ENCODE peak calls at places on chromosomes 11 and 22, in ten cellular contexts. Q is activated CD8-positive, alpha-beta T cell treated with anti-CD3 and anti-CD28 coated beads for 36 hours; W is pulmonary artery endothelial cell; D is activated CD8-positive, alpha-beta memory T cell treated with anti-CD3 and anti-CD28 coated beads, Interleukin-2, amount 50 U/mL, for 48 hours; S is nucleus accumbens; L is posterior cingulate gyrus; Z is stimulated activated naive CD8-positive, alpha-beta T cell treated with anti-CD3 and anti-CD28 coated beads, Interleukin-15, Interleukin-2, amounts not matched to agents 100 U/mL and 50 U/mL, for 24 hours; Y is NCI-H2107; T is A549; K is HCEC 1CT. X is an unnamed sample.

GRCh38 chr11:11976476-11977187 is 31.8 kb downstream of the DKK3 start:
- DNase-seq in T (no peak), L (no peak), Y (no peak), S (no peak), Z (no peak), K (no peak), W (no peak), Q (no peak), D (no peak), X (no peak)

GRCh38 chr11:87445002-87445401 is 407.3 kb downstream of the TMEM135 start:
- DNase-seq in L (no peak), Z (no peak), W (no peak), Y (no peak), S (no peak), Q (no peak), K (peak; percentile 82), T (no peak), D (no peak), X (no peak)

GRCh38 chr22:30289126-30289979 is at the start of gene CASTOR1:
- DNase-seq in Z (peak; percentile 94), T (peak; percentile 96), Y (peak; percentile 59), K (peak; percentile 99), W (peak; percentile 92), Q (peak; percentile 90), D (peak; percentile 94), S (peak; percentile 97), L (peak; percentile 99), X (peak; percentile 99)

GRCh38 chr11:111603633-111604130 is 1.4 kb downstream of the SIK2 start:
- DNase-seq in Q (no peak), Z (no peak), K (no peak), L (no peak), D (no peak), Y (no peak), S (no peak), W (no peak), T (no peak), X (no peak)

GRCh38 chr11:130159657-130160459 is at the start of gene ST14:
- DNase-seq in K (no peak), S (no peak), T (no peak), Y (no peak), Z (no peak), L (no peak), D (no peak), W (no peak), Q (no peak), X (no peak)

GRCh38 chr11:84146826-84147225 is 860.7 kb upstream of the CCDC90B start:
- DNase-seq in T (no peak), Y (no peak), Z (no peak), K (no peak), D (no peak), S (no peak), L (no peak), W (no peak), Q (no peak), X (no peak)

GRCh38 chr11:2793781-2794418 is 91.7 kb downstream of the CDKN1C start:
- DNase-seq in T (no peak), W (no peak), Q (no peak), D (no peak), L (no peak), K (no peak), S (no peak), Y (no peak), Z (no peak), X (no peak)

GRCh38 chr22:21450858-21451331 is 16.3 kb upstream of the TMEM191C start:
- DNase-seq in T (no peak), Y (no peak), S (no peak), Z (no peak), D (peak; percentile 35), L (no peak), W (no peak), K (no peak), Q (no peak), X (no peak)

GRCh38 chr11:44147751-44148150 is 52.3 kb downstream of the EXT2 start:
- DNase-seq in W (no peak), Y (no peak), L (no peak), Z (no peak), D (no peak), Q (no peak), S (no peak), K (no peak), T (no peak), X (no peak)